ENCODE peak calls at places on chromosome 1, in nine cellular contexts. E is ovary, F is brain microvascular endothelial cell, S is thoracic aorta, Y is cardiac fibroblast, Z is PC-3, M is fibroblast of lung, D is fibroblast of pulmonary artery, B is HCT116. W is an unnamed sample.

GRCh38 chr1:220492671-220493070 is 35.3 kb upstream of the MARK1 start:
- DNase-seq in E (no peak), F (no peak), S (no peak), Y (no peak), Z (no peak), M (no peak), D (no peak), B (no peak), W (no peak)

GRCh38 chr1:236913371-236914037 is 90.7 kb downstream of the MT1HL1 start:
- DNase-seq in E (no peak), F (peak; percentile 59), S (no peak), Y (no peak), Z (peak; percentile 11), M (no peak), D (no peak), B (no peak), W (no peak)

GRCh38 chr1:84370831-84371394 is 27.4 kb upstream of the DNASE2B start:
- DNase-seq in E (no peak), F (peak; percentile 84), S (no peak), Y (peak; percentile 53), Z (peak; percentile 41), M (peak; percentile 86), D (peak; percentile 64), B (no peak), W (no peak)

GRCh38 chr1:229420765-229421164 is 13.1 kb downstream of the ACTA1 start:
- DNase-seq in E (no peak), F (no peak), S (no peak), Y (no peak), Z (peak; percentile 31), M (no peak), D (no peak), B (peak; percentile 38), W (no peak)

GRCh38 chr1:225695578-225696332 is 42.8 kb upstream of the ENAH start:
- DNase-seq in E (no peak), F (no peak), S (no peak), Y (no peak), Z (peak; percentile 51), M (peak; percentile 80), D (no peak), B (no peak), W (no peak)

GRCh38 chr1:222657899-222658298 is 40.0 kb downstream of the MIA3 start:
- DNase-seq in E (no peak), F (no peak), S (no peak), Y (no peak), Z (no peak), M (no peak), D (no peak), B (no peak), W (no peak)

GRCh38 chr1:8402109-8402704 is 84.3 kb downstream of the SLC45A1 start:
- DNase-seq in E (no peak), F (no peak), S (no peak), Y (no peak), Z (no peak), M (no peak), D (no peak), B (no peak), W (no peak)

GRCh38 chr1:92854386-92854785 is 22.5 kb downstream of the RPL5 start:
- DNase-seq in E (no peak), F (no peak), S (no peak), Y (no peak), Z (no peak), M (no peak), D (no peak), B (no peak), W (no peak)

DNA sequence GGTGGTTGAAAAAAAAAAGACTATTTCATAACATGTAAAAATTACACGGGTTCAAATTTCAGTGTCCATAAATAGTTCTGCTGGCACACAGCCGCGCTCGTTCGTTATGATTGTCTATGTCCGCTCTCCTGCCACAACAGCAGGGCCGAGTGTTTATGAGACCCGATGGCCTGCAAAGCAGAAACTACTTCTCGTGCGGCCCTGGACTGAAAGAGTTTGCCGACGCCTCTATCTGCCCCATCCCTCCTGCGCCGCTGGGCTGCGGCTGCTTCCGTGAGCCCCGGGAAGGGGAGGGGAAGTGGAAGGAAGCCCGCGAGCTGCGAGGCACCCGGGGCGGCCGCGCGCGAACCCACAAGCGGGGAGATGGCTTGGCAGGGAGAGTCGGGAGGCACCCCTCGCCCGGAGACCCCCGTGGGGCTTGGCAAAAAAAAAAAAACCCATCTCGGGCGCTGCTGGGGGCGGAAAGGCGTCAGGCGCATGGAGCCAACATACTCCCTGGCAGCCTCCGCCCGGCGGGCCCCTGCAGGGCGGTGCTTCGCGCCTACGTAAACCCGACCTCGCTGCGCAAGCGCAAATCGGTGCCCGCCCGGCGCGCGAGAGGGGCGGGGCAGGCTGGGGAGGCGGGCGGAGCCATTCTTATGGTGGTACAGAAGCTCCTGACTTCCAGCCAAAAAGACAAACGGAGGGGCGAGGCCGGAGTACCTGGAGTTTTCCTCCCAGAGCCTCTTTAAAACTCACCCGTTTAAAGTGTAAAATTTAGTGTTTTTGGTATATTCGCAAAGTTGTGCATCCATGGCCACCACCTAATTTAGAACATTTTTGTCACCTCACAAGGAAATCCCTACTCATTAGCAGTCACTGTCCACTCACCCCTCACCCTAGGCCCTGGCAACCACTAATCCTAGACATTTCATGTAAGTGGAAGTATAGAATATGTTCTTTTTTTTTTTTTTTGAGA is 8.3 kb downstream of the SLC27A3 start:
- DNase-seq in E (peak; percentile 92), F (peak; percentile 78), S (no peak), Y (peak; percentile 96), Z (peak; percentile 96), M (peak; percentile 92), D (peak; percentile 93), B (peak; percentile 71), W (peak; percentile 84)
- TF ChIP-seq CTCF in E (no peak), F (no peak), S (peak; percentile 26), Y (no peak), Z (no peak), M (peak; percentile 10), D (no peak), B (no peak), W (no peak)

DNA sequence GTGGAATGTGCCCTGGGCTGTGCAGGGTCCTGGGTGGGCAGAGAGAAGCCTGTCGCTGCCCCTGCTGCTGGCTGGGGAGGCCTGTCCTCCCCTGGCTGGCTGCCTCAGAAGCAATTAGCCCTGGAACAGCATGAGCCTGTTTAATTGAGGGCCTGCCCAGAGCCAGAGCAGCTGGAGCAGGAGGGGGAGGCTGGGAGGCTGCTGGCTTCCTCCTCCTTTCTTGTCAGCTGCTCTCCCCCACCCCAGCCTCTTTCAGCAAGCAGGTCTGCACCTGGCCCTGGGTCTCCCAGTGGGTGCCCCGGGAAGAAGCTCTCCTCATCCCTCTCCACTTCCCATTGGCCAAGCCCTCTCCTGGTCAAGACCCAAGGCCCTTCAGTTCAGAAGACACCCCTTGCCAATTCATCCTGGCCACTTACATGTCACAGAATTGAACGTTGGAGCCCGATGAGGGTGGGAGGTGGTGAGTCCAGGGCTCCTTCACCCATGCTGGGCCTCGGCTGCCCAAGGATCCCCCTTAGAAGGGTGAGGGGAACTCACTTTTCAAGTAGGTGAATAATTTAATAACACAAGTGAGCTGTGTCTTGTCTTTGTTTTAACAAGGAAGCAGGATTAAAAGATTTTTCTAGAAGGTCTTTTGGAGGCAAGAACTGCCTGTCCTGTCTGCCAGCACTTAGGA is 13.2 kb downstream of the AMPD2 start:
- DNase-seq in E (peak; percentile 53), F (no peak), S (no peak), Y (no peak), Z (no peak), M (no peak), D (no peak), B (no peak), W (no peak)
- TF ChIP-seq CTCF in E (no peak), F (no peak), S (no peak), Y (no peak), Z (no peak), M (no peak), D (no peak), B (no peak), W (no peak)

GRCh38 chr1:50103615-50104081 is 5.1 kb upstream of the ELAVL4 start:
- DNase-seq in E (no peak), F (no peak), S (no peak), Y (no peak), Z (no peak), M (no peak), D (no peak), B (no peak), W (no peak)

GRCh38 chr1:50108497-50109073 is at the start of gene ELAVL4:
- DNase-seq in E (no peak), F (no peak), S (no peak), Y (no peak), Z (no peak), M (no peak), D (no peak), B (no peak), W (no peak)

GRCh38 chr1:50109647-50110075 is 941 bp downstream of the ELAVL4 start:
- DNase-seq in E (no peak), F (no peak), S (no peak), Y (no peak), Z (no peak), M (no peak), D (no peak), B (no peak), W (no peak)

GRCh38 chr1:50106095-50106761 is 2.5 kb upstream of the ELAVL4 start:
- DNase-seq in E (no peak), F (no peak), S (no peak), Y (no peak), Z (no peak), M (no peak), D (no peak), B (no peak), W (no peak)

GRCh38 chr1:50105430-50105829 is 3.3 kb upstream of the ELAVL4 start:
- DNase-seq in E (no peak), F (no peak), S (no peak), Y (no peak), Z (peak; percentile 25), M (no peak), D (no peak), B (no peak), W (no peak)
- TF ChIP-seq CTCF in E (no peak), F (no peak), S (no peak), Y (no peak), Z (peak; percentile 44), M (no peak), D (no peak), B (no peak), W (peak; percentile 39)

DNA sequence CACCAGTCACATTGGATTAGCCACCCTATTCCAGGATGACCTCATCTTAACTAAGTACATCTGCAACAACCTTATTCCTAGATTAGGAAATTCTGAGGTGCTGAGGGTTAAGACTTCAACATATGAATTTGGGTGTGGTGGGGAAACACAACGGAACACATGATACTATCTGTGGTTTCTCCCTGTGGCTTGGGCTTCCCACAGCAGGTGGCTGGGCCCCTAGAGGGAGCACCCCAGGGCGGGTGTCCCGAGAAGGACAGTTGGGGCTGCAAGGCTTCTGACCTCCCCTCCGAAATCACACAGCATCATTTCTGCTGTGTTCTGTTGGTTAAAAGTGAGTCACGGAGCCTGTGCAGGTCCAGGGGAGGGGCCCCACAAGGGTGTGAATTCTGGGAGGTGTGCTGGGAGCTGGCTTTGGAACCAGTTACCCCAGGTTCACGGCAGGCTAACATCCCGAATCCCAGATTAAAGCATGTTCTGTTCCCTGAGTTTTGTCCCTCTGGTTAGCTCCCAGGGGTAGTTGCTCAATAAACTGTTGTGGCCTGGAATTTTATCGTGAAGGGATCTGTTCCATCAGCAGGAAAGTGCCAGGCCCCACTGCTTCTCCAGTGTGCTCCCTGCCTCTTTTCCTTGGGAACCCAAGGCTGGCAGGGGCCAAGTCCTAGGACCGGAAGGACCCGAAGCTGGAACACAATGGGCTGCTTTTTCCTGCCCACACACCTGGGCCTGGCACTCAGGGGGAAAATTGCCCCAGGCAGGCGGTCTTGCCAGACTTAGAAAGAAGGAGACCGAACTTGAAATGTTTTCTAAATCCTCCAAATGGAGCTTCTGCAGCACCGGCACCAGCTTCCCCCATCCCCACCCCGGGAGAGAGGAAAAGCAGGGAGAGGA is 154.0 kb upstream of the WNT4 start:
- DNase-seq in E (no peak), F (no peak), S (no peak), Y (no peak), Z (peak; percentile 14), M (no peak), D (no peak), B (no peak), W (no peak)
- TF ChIP-seq CTCF in E (no peak), F (no peak), S (no peak), Y (no peak), Z (no peak), M (no peak), D (no peak), B (no peak), W (no peak)

GRCh38 chr1:117059678-117060440 is at the start of gene TTF2:
- DNase-seq in E (peak; percentile 92), F (peak; percentile 99), S (peak; percentile 85), Y (peak; percentile 99), Z (peak; percentile 98), M (peak; percentile 97), D (peak; percentile 99), B (peak; percentile 99), W (peak; percentile 92)
- TF ChIP-seq CTCF in E (peak; percentile 43), F (peak; percentile 39), S (no peak), Y (no peak), Z (no peak), M (peak; percentile 22), D (peak; percentile 10), B (no peak), W (peak; percentile 25)

W was measured in progenitor cell of endocrine pancreas.